ENCODE peak calls at places on chromosomes 16 and 17, in ten cellular contexts. D, W, Z, R, A, M, X, N, F and E are unnamed samples.
A peak's percentile ranks its signal among the peaks of the same experiment; 100 is the strongest.

GRCh38 chr17:77487677-77488530 is 347.1 kb downstream of the SEC14L1 start:
- DNase-seq in D (no peak), A (no peak), N (no peak), R (peak; percentile 34), M (no peak), X (no peak), F (no peak), Z (no peak), W (no peak), E (no peak)

GRCh38 chr17:281365-281999 is 71.1 kb downstream of the RPH3AL start:
- DNase-seq in X (no peak), N (peak; percentile 4), R (peak; percentile 29), W (no peak), Z (no peak), M (no peak), F (peak; percentile 37), D (peak; percentile 8), A (no peak), E (no peak)

GRCh38 chr17:17111401-17112393 is 69.4 kb downstream of the MPRIP start:
- DNase-seq in M (no peak), R (peak; percentile 42), X (no peak), A (no peak), Z (no peak), D (no peak), W (no peak), F (no peak), N (no peak), E (no peak)

GRCh38 chr16:27455700-27456099 is 53.7 kb downstream of the IL21R start:
- DNase-seq in D (no peak), M (no peak), R (no peak), Z (no peak), X (no peak), A (no peak), W (no peak), N (no peak), F (no peak), E (no peak)

GRCh38 chr16:58461640-58462039 is 38.3 kb upstream of the NDRG4 start:
- DNase-seq in W (no peak), Z (no peak), A (no peak), F (no peak), N (no peak), M (peak; percentile 25), R (no peak), X (no peak), D (no peak), E (no peak)

GRCh38 chr16:3855142-3855541 is 25.4 kb downstream of the CREBBP start:
- DNase-seq in X (no peak), A (no peak), R (no peak), F (no peak), N (no peak), Z (no peak), D (no peak), M (no peak), W (no peak), E (no peak)

GRCh38 chr16:28905800-28906372 is 19.2 kb downstream of the RABEP2 start:
- DNase-seq in R (no peak), F (no peak), D (no peak), W (no peak), A (no peak), X (no peak), M (no peak), N (no peak), Z (no peak), E (no peak)

GRCh38 chr16:15031179-15031578 is 24.7 kb downstream of the NTAN1 start:
- DNase-seq in Z (no peak), M (no peak), F (peak; percentile 61), D (peak; percentile 7), N (no peak), R (no peak), X (no peak), W (no peak), A (no peak), E (no peak)

GRCh38 chr17:43591750-43592562 is 45.8 kb upstream of the ETV4 start:
- DNase-seq in W (peak; percentile 51), F (peak; percentile 88), Z (peak; percentile 41), D (peak; percentile 79), M (no peak), A (peak; percentile 92), R (peak; percentile 56), X (peak; percentile 90), N (no peak), E (peak; percentile 73)

GRCh38 chr16:54197758-54198157 is 88.8 kb downstream of the IRX3 start:
- DNase-seq in R (no peak), M (no peak), D (no peak), N (no peak), W (no peak), A (no peak), F (no peak), X (no peak), Z (no peak), E (no peak)

GRCh38 chr17:21551081-21551881 is 141.0 kb upstream of the KCNJ18 start:
- DNase-seq in R (peak; percentile 80), D (peak; percentile 81), W (peak; percentile 62), Z (peak; percentile 75), N (peak; percentile 82), X (peak; percentile 82), F (peak; percentile 89), M (peak; percentile 78), A (peak; percentile 89), E (peak; percentile 86)

GRCh38 chr17:21548236-21548635 is 144.1 kb upstream of the KCNJ18 start:
- DNase-seq in X (no peak), W (no peak), D (no peak), N (no peak), Z (no peak), R (no peak), F (no peak), A (no peak), M (no peak), E (no peak)

GRCh38 chr17:21545051-21545450 is 147.3 kb upstream of the KCNJ18 start:
- DNase-seq in N (no peak), X (no peak), M (no peak), F (no peak), Z (no peak), D (no peak), A (no peak), W (no peak), R (no peak), E (no peak)

GRCh38 chr17:21549107-21549687 is 143.1 kb upstream of the KCNJ18 start:
- DNase-seq in F (no peak), W (no peak), Z (no peak), X (no peak), D (no peak), N (no peak), A (peak; percentile 83), M (no peak), R (no peak), E (no peak)
- H3K4me3 ChIP-seq in F (peak overlapping the region; percentile 77), W (no peak overlapping the region), Z (no peak overlapping the region), X (no peak overlapping the region), D (no peak overlapping the region), N (peak overlapping the region; percentile 78), A (peak overlapping the region; percentile 31), M (no peak overlapping the region), R (no peak overlapping the region), E (no peak overlapping the region)

DNA sequence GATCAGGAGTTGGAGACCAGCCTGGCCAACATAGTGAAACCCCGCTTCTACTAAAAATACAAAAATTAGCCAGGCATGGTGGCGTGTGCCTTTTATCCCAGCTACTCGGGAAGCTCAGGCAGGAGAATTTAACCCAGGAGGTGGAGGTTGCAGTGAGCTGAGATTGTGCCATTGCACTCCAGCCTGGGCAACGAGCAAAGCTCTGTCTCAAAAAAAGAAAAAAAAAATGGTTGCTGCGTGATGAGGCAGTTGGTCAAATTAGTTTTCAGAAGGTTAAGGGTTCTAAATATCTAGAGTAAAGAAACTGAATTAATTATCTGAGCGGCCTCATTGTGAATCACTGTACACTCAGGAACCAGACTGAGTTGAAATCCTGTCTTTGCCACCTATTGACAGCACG is 3.5 kb upstream of the CD68 start:
- DNase-seq in N (no peak), M (no peak), F (no peak), R (no peak), W (no peak), D (no peak), X (no peak), Z (no peak), A (no peak), E (no peak)
- H3K4me3 ChIP-seq in N (no peak overlapping the region), M (peak overlapping the region; percentile 96), F (no peak overlapping the region), R (no peak overlapping the region), W (no peak overlapping the region), D (no peak overlapping the region), X (no peak overlapping the region), Z (no peak overlapping the region), A (no peak overlapping the region), E (no peak overlapping the region)

DNA sequence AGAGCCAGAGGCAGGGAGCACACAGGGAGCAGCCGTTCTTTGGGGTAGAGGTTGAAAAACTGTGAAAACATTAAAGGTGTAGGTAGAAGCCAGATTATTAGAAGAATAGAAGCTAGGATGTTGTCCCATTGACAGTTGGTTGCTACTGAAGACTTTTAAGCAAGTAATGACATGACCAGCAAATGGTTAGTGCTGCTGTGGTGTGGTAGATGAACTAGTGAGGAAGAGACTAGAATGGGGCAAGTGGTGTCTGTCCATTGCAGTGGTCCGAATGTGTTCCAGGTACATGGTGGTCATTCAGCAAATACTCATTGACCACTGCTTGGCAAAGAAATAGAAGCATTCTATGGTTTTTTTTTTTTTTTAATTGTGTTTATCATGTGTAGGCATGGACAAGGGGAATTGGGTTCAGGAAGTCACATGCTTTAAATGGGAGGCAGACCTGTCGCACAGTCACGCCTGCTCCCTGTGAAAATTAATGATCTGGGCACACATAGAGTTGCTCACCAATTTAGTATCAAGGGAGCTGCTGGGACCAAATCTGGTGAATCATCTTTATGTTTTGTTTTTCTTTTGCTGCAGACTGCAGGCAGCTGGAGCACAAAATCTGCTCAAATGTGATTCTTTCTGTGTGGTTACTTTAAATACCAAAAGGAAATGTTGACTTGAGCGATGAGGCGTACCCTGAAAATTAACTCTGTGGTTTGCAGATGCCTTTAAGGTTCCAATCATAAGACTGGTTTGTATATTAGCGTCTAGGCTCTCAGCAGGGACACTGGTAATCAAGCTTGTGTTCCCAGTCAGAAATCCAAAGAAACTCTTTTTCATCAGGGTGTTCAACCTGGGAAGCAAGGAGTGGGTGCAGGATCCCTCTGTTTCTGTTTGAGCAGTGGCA is 30.7 kb downstream of the YPEL2 start:
- DNase-seq in X (no peak), M (no peak), A (peak; percentile 93), Z (no peak), W (no peak), N (no peak), D (no peak), F (no peak), R (no peak), E (peak; percentile 48)
- H3K4me3 ChIP-seq in X (no peak overlapping the region), M (no peak overlapping the region), A (no peak overlapping the region), Z (no peak overlapping the region), W (no peak overlapping the region), N (no peak overlapping the region), D (no peak overlapping the region), F (peak overlapping the region; percentile 29), R (no peak overlapping the region), E (peak overlapping the region; percentile 13)

DNA sequence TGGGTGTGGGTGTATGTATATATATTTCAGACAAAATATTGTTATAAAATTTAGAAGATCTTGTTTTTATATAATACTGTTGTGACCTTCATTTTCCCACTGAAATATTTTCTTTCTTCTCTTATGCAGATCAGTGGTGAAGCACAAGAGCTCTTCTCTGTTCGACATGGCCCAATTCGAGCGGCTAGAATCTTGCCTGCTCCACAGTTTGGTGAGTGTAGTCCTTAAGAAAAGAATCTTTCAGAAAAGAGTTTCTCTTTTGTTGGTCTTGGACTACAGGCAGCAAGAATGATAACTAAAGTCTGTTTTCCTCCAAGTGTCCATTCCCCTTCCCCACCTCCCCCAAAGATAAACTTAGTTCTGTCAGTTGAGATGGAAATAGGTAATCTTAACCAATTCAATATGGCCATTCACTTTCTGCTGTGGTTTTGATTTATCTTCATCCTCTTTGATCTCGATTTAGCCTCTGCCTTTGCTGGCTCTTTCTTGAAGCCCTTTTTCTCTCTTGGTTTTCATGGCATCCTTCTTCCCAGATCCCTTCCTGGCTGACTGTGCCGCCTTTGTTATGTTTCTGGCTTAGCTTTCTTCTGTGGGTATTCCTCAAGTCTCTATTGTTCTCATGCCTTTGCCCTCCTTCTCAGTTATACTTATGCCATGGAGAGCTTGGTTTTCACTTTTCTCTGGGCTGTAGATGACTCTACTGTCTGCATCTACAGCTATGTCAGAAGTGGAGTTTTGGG is 69.6 kb downstream of the BCAS3 start:
- DNase-seq in R (no peak), A (no peak), Z (no peak), W (no peak), D (no peak), F (no peak), N (no peak), M (no peak), X (no peak), E (no peak)
- H3K4me3 ChIP-seq in R (no peak overlapping the region), A (no peak overlapping the region), Z (no peak overlapping the region), W (no peak overlapping the region), D (no peak overlapping the region), F (no peak overlapping the region), N (no peak overlapping the region), M (no peak overlapping the region), X (no peak overlapping the region), E (no peak overlapping the region)